ENCODE peak calls at places on chromosomes 12 and 14, in eight cellular contexts. Z is spleen, A is HCT116, Q is A549, O is stomach, F is body of pancreas, P is right lobe of liver, B is K562. L is an unnamed sample.

GRCh38 chr14:102230481-102231210 is 74.3 kb downstream of the MOK start:
- DNase-seq in Q (no peak), O (no peak), A (no peak), P (no peak), B (no peak), F (no peak), Z (no peak), L (no peak)

GRCh38 chr14:78974691-78975090 is 804.5 kb downstream of the NRXN3 start:
- DNase-seq in B (no peak), P (no peak), A (no peak), Q (no peak), Z (no peak), F (no peak), O (no peak), L (no peak)

GRCh38 chr14:29930283-29930682 is 2.6 kb upstream of the PRKD1 start:
- DNase-seq in A (no peak), P (no peak), F (no peak), Z (no peak), Q (no peak), B (no peak), O (no peak), L (no peak)

GRCh38 chr12:72136792-72137191 is 135.4 kb upstream of the TRHDE start:
- DNase-seq in O (no peak), P (no peak), B (no peak), Z (no peak), F (no peak), A (no peak), Q (no peak), L (no peak)

GRCh38 chr12:31622038-31622437 is 31.1 kb upstream of the DENND5B start:
- DNase-seq in F (no peak), B (peak; percentile 36), Q (no peak), A (no peak), Z (no peak), O (no peak), P (no peak), L (no peak)

GRCh38 chr12:132386926-132387497 is 57.6 kb upstream of the GALNT9 start:
- DNase-seq in A (no peak), Z (no peak), O (no peak), F (no peak), B (no peak), P (no peak), Q (no peak), L (no peak)

GRCh38 chr12:108043750-108044149 is 85.3 kb upstream of the WSCD2 start:
- DNase-seq in F (no peak), A (no peak), Q (no peak), O (no peak), P (no peak), Z (no peak), B (no peak), L (no peak)

GRCh38 chr14:91237219-91237618 is 7.3 kb downstream of the GPR68 start:
- DNase-seq in O (no peak), B (no peak), F (no peak), Z (no peak), Q (no peak), P (no peak), A (no peak), L (no peak)

GRCh38 chr12:125029756-125030358 is 35.4 kb upstream of the AACS start:
- DNase-seq in A (no peak), P (no peak), Q (no peak), B (no peak), F (no peak), Z (no peak), O (no peak), L (no peak)

GRCh38 chr12:80056845-80057244 is 42.5 kb upstream of the OTOGL start:
- DNase-seq in B (no peak), O (peak; percentile 77), Z (no peak), A (no peak), Q (no peak), F (peak; percentile 69), P (no peak), L (peak; percentile 47)

GRCh38 chr14:23605931-23606585 is 27.5 kb upstream of the JPH4 start:
- DNase-seq in F (no peak), O (no peak), A (no peak), B (no peak), Q (no peak), P (no peak), Z (no peak), L (no peak)

GRCh38 chr14:99821519-99822165 is 28.4 kb downstream of the EML1 start:
- DNase-seq in F (no peak), A (no peak), Z (no peak), B (peak; percentile 7), Q (no peak), P (no peak), O (no peak), L (no peak)

GRCh38 chr12:118467576-118467975 is 91.2 kb downstream of the SUDS3 start:
- DNase-seq in A (no peak), Q (no peak), P (no peak), B (no peak), F (no peak), Z (no peak), O (no peak), L (no peak)

GRCh38 chr12:118494776-118495175 is 118.4 kb downstream of the SUDS3 start:
- DNase-seq in A (no peak), P (no peak), O (no peak), Z (no peak), F (no peak), Q (no peak), B (no peak), L (no peak)

GRCh38 chr14:99659333-99659741 is 14.4 kb downstream of the HHIPL1 start:
- DNase-seq in P (no peak), A (no peak), B (no peak), O (no peak), Z (no peak), Q (no peak), F (no peak), L (no peak)

GRCh38 chr12:57236224-57236924 is 6.9 kb downstream of the SHMT2 start:
- DNase-seq in Q (no peak), F (no peak), A (no peak), Z (peak; percentile 84), P (no peak), O (no peak), B (no peak), L (peak; percentile 19)
- TF ChIP-seq POLR2A in Q (no peak), F (no peak), A (no peak), Z (no peak), P (no peak), O (no peak), B (no peak), L (no peak)

GRCh38 chr12:127178039-127178438 is 1088.9 kb upstream of the TMEM132C start:
- DNase-seq in B (no peak), Q (no peak), Z (no peak), P (no peak), A (no peak), O (no peak), F (no peak), L (no peak)

GRCh38 chr12:127175361-127175760 is 1091.6 kb upstream of the TMEM132C start:
- DNase-seq in Z (no peak), F (no peak), P (no peak), B (no peak), O (no peak), A (no peak), Q (no peak), L (no peak)

GRCh38 chr12:127176804-127177203 is 1090.2 kb upstream of the TMEM132C start:
- DNase-seq in F (no peak), O (no peak), Q (no peak), A (no peak), Z (no peak), P (no peak), B (no peak), L (no peak)

GRCh38 chr12:127179199-127179598 is 1087.8 kb upstream of the TMEM132C start:
- DNase-seq in Q (no peak), Z (no peak), P (no peak), A (no peak), F (no peak), B (no peak), O (no peak), L (no peak)

DNA sequence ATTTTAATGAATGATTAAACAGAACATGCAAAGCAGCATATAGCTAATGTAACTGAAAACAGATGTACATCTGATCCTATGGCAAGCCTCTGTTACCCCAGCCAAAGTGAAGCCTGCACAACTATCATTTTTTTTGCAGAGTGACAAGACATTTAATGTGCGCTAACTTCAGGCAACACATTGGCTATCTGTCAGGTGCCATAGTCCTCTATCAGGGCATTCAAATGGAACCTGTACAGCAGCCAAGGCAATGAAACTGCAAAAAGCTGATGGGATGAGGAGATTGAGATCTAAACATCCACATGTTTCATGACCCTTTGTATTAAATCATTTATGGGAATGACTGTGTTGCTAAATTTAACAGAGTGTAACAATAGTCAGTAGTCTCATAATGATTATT is 1088.5 kb upstream of the TMEM132C start:
- DNase-seq in A (no peak), F (no peak), P (no peak), Q (no peak), O (no peak), B (no peak), Z (no peak), L (no peak)
- H3K9me3 ChIP-seq in A (peaks cover 15% of the 10 kb centered on the region), F (no peaks in the 10 kb centered on the region), P (no peaks in the 10 kb centered on the region), Q (peaks cover 13% of the 10 kb centered on the region), O (peaks cover 8% of the 10 kb centered on the region), B (peaks cover 11% of the 10 kb centered on the region), Z (peaks cover 8% of the 10 kb centered on the region), L (no peaks in the 10 kb centered on the region)

GRCh38 chr12:96040305-96041133 is 5.1 kb upstream of the LTA4H start:
- DNase-seq in O (no peak), P (no peak), Q (no peak), Z (no peak), A (no peak), B (peak; percentile 24), F (no peak), L (no peak)

GRCh38 chr12:96036765-96037455 is 1.5 kb upstream of the LTA4H start:
- DNase-seq in P (no peak), Z (peak; percentile 78), O (no peak), A (no peak), B (no peak), F (no peak), Q (no peak), L (no peak)

GRCh38 chr12:96034631-96035282 is 630 bp downstream of the LTA4H start:
- DNase-seq in P (no peak), A (no peak), F (peak; percentile 30), Q (peak; percentile 38), B (peak; percentile 23), O (no peak), Z (peak; percentile 79), L (peak; percentile 21)

GRCh38 chr12:96033549-96034389 is 1.6 kb downstream of the LTA4H start:
- DNase-seq in Q (no peak), A (no peak), B (no peak), O (no peak), F (no peak), P (no peak), Z (no peak), L (no peak)

GRCh38 chr12:96035283-96036236 is at the start of gene LTA4H:
- DNase-seq in Z (peak; percentile 98), Q (peak; percentile 97), O (peak; percentile 98), B (peak; percentile 99), F (peak; percentile 98), P (peak; percentile 98), A (peak; percentile 98), L (peak; percentile 97)
- TF ChIP-seq POLR2A in Z (peak; percentile 91), Q (peak; percentile 98), O (no peak), B (peak; percentile 68), F (peak; percentile 95), P (peak; percentile 80), A (peak; percentile 97), L (peak; percentile 67)

DNA sequence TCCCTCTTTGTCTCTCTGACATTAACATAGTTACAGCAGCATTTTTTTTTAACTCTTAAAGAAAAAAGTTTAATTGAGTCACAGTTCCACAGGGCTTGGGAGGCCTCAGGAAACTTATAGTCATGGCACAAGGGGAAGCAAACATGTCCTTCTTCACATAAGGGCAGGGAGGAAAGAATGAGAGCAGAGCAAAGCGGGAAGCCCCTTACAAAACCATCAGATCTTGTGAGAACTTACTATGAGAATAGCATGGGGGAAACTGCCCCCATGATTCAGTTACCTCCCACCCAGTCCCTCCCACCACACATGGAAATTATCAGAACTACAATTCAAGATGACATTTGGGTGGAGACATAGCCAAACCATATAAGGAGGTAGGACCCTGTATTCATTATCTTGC is 96.2 kb downstream of the PLBD1 start:
- DNase-seq in P (no peak), F (no peak), Q (no peak), A (no peak), Z (no peak), O (no peak), B (no peak), L (no peak)
- H3K9me3 ChIP-seq in P (no peaks in the 10 kb centered on the region), F (no peaks in the 10 kb centered on the region), Q (peaks cover 40% of the 10 kb centered on the region), A (peaks cover 8% of the 10 kb centered on the region), Z (peaks cover 9% of the 10 kb centered on the region), O (peaks cover 9% of the 10 kb centered on the region), B (peaks cover 7% of the 10 kb centered on the region), L (peaks cover 9% of the 10 kb centered on the region)